ENCODE peak calls at places on chromosomes 7 and 10, in nine cellular contexts. T is lower leg skin, K is left ventricle myocardium inferior, A is retinal pigment epithelial cell, P is AG09309, C is hepatocyte, J is AG04450, O is WERI-Rb-1, B is brain microvascular endothelial cell. F is an unnamed sample.

GRCh38 chr10:117762126-117762818 is 219.7 kb downstream of the EMX2 start:
- DNase-seq in B (no peak), T (no peak), J (no peak), K (no peak), O (no peak), P (no peak), C (no peak), A (no peak), F (no peak)

GRCh38 chr7:159094919-159095915 is 49.5 kb downstream of the VIPR2 start:
- DNase-seq in P (no peak), K (no peak), B (no peak), T (peak), J (no peak), O (no peak), A (no peak), C (no peak), F (no peak)

GRCh38 chr7:128191136-128191844 is 49.8 kb upstream of the LEP start:
- DNase-seq in T (peak), P (no peak), J (no peak), B (no peak), K (no peak), A (no peak), O (no peak), C (no peak), F (no peak)

GRCh38 chr10:19783721-19784120 is 32.5 kb upstream of the PLXDC2 start:
- DNase-seq in T (no peak), A (no peak), B (no peak), K (no peak), P (no peak), J (no peak), C (no peak), O (no peak), F (no peak)

GRCh38 chr10:132382231-132382922 is 14.6 kb upstream of the PWWP2B start:
- DNase-seq in O (no peak), K (no peak), P (peak), J (no peak), A (no peak), B (no peak), C (no peak), T (peak), F (peak)

GRCh38 chr7:110941385-110941784 is 149.5 kb upstream of the LRRN3 start:
- DNase-seq in K (no peak), B (no peak), C (no peak), A (no peak), P (no peak), T (no peak), O (no peak), J (no peak), F (no peak)

GRCh38 chr10:14601872-14602725 is 172.6 kb downstream of the FAM107B start:
- DNase-seq in T (peak), O (no peak), C (peak), B (peak), J (no peak), A (no peak), P (no peak), K (no peak), F (peak)

GRCh38 chr7:7707756-7708310 is 10.6 kb downstream of the RPA3 start:
- DNase-seq in B (peak), P (no peak), J (no peak), K (no peak), C (peak), A (no peak), O (no peak), T (no peak), F (no peak)

GRCh38 chr7:64947252-64948000 is 43.4 kb downstream of the ZNF117 start:
- DNase-seq in T (peak), P (no peak), B (no peak), O (peak), A (no peak), C (peak), K (no peak), J (no peak), F (no peak)

GRCh38 chr7:37916017-37916672 is 472 bp downstream of the SFRP4 start:
- DNase-seq in J (no peak), O (peak), P (no peak), K (peak), A (no peak), C (peak), T (no peak), B (peak), F (no peak)

GRCh38 chr10:36301539-36301938 is 659.4 kb upstream of the FZD8 start:
- DNase-seq in K (no peak), A (no peak), C (no peak), T (no peak), P (no peak), O (no peak), J (no peak), B (no peak), F (no peak)

GRCh38 chr7:7175075-7175695 is 7.2 kb upstream of the C1GALT1 start:
- DNase-seq in P (no peak), A (no peak), K (no peak), C (no peak), B (no peak), O (no peak), T (no peak), J (no peak), F (peak)

GRCh38 chr10:103816431-103816830 is 38.9 kb downstream of the SH3PXD2A start:
- DNase-seq in K (no peak), B (peak), T (no peak), J (no peak), C (no peak), P (no peak), O (no peak), A (no peak), F (no peak)

GRCh38 chr7:54992876-54993490 is 25.8 kb upstream of the EGFR start:
- DNase-seq in T (no peak), B (peak), K (no peak), J (no peak), P (no peak), A (no peak), O (no peak), C (no peak), F (peak)

GRCh38 chr10:127921751-127922140 is 14.8 kb downstream of the PTPRE start:
- DNase-seq in B (no peak), O (no peak), A (no peak), J (no peak), C (no peak), P (no peak), T (peak), K (no peak), F (no peak)

GRCh38 chr10:86100581-86101061 is 266.0 kb downstream of the GRID1 start:
- DNase-seq in K (no peak), O (peak), P (no peak), J (no peak), C (peak), A (no peak), T (peak), B (no peak), F (no peak)

GRCh38 chr10:21501109-21501508 is 24.4 kb downstream of the SKIDA1 start:
- DNase-seq in A (no peak), P (no peak), B (no peak), J (no peak), T (peak), O (no peak), C (no peak), K (no peak), F (no peak)

GRCh38 chr10:21500578-21500910 is 24.9 kb downstream of the SKIDA1 start:
- DNase-seq in O (no peak), B (no peak), P (no peak), A (no peak), K (no peak), J (no peak), C (no peak), T (peak), F (no peak)

GRCh38 chr10:21502371-21502765 is 23.1 kb downstream of the SKIDA1 start:
- DNase-seq in P (no peak), T (no peak), O (no peak), J (no peak), A (no peak), K (no peak), C (no peak), B (no peak), F (no peak)

GRCh38 chr10:21503580-21503979 is 21.9 kb downstream of the SKIDA1 start:
- DNase-seq in O (no peak), K (no peak), P (no peak), C (no peak), J (no peak), A (no peak), T (no peak), B (no peak), F (no peak)

DNA sequence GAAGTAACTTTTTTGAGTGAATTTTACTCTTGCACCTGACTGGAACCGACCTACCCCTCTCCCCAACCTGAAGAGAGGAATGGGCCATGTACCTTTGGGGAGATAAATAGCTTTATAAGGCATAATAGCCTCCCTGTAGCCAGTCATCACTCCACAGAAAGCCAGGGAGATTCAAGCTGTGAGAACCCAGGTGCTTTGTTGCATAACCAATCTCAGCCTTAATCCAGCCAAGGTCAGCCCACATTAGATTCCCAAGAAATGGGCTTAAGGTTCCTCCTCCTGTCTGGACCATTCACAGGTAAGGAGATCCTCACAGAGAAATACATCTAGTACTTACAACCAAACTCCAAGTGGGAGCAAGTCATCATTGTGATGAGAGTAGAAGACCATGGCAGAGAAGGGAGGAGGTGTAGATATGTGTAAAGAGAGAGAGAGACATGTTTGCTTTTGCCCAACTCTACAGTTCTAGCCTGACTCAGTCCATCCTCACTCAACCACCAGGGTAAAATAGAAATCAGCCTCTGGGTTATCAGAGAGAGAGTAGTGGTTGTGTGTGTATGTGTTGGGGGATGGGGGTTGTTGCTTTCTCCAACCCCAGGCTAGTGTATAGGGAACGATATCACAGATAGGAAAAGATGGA is 23.6 kb downstream of the SKIDA1 start:
- DNase-seq in P (no peak), J (no peak), C (no peak), B (no peak), A (no peak), K (no peak), O (no peak), T (peak), F (no peak)
- H3K4me3 ChIP-seq in P (no peak), J (no peak), C (no peak), B (no peak), A (no peak), K (no peak), O (no peak), T (no peak), F (no peak)

GRCh38 chr10:102627446-102628293 is 16.6 kb upstream of the TRIM8 start:
- DNase-seq in J (no peak), C (peak), O (peak), K (peak), P (no peak), T (peak), A (no peak), B (peak), F (peak)

GRCh38 chr10:102627141-102627445 is 17.2 kb upstream of the TRIM8 start:
- DNase-seq in T (no peak), B (no peak), C (no peak), J (no peak), K (no peak), O (no peak), P (no peak), A (no peak), F (no peak)

GRCh38 chr10:102629661-102630614 is 14.3 kb upstream of the TRIM8 start:
- DNase-seq in C (peak), P (peak), B (peak), O (peak), J (peak), T (no peak), A (peak), K (no peak), F (peak)

GRCh38 chr10:102630663-102631062 is 13.6 kb upstream of the TRIM8 start:
- DNase-seq in C (peak), T (no peak), P (no peak), K (no peak), J (no peak), O (no peak), B (no peak), A (no peak), F (no peak)

GRCh38 chr10:102628451-102628911 is 15.8 kb upstream of the TRIM8 start:
- DNase-seq in C (peak), A (no peak), B (no peak), K (peak), J (no peak), P (no peak), O (no peak), T (no peak), F (peak)
- TF ChIP-seq CTCF in C (no peak), A (peak), B (peak), K (peak), J (peak), P (no peak), O (peak), T (no peak), F (no peak)

DNA sequence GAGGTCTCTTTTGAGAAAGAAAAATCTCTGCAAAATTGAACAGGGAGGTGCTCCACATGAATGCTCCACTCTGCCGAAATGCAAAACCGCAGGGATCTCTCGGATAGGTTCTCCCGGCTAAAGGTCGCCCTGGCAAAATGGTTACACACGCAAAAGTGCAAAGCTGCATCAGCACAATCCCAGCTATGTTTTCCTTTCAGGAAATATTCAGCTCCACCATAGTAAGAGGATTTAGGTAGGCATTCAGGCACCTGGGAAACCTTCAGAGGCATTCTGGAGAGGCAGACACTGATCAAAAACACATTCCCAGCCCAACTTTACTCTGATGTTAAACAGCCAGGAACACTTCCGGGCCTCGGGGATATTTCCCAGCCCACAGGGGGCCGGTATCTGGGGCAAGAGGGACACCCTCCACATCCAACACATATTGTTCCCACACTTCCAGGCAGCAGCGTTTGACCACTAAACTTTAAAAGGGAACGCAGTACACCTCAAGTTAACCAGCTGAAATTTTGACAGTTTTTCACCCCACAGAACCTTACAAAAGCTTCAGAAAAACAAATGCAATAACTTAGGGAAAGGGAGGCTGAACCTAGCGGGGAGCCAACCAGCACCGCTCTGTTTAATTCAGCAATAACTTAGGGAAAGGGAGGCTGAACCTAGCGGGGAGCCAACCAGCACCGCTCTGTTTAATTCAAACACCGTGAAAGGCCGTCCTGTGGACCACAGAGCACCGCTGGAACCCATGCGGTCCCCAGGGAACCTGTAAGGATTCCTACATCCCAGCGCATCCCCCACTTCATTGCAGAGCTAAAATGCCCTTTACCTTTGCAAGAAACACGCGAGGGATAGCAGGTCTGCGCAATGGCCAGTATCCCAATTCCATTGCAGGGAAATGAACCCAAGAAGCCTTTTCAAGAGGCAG is 45.9 kb downstream of the TNS3 start:
- DNase-seq in P (no peak), T (no peak), J (no peak), K (peak), O (no peak), B (no peak), A (no peak), C (no peak), F (peak)
- H3K4me3 ChIP-seq in P (peak), T (no peak), J (peak), K (peak), O (no peak), B (peak), A (peak), C (peak), F (peak)

DNA sequence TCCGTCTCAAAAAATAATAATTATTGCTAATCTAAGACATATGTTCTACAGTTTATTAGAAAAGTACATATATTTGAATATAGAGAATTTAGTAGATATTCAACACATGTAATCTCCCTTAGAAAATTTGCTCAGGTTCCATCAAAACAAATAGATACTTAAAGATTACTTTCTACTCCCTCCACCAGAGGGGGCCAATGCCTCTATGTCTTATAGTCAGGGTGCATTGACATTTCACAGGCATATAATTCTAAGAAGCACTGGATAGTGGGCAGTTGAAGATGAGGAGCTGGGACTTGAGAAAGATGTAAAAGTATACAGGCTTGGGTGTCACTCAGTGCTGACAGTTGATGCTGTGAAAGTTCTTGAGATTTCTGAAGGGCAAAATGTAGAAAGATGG is 301.6 kb upstream of the HPS1 start:
- DNase-seq in A (no peak), C (peak), J (peak), T (no peak), P (no peak), K (no peak), O (peak), B (peak), F (peak)
- TF ChIP-seq CTCF in A (peak), C (peak), J (peak), T (no peak), P (peak), K (peak), O (no peak), B (peak), F (peak)

DNA sequence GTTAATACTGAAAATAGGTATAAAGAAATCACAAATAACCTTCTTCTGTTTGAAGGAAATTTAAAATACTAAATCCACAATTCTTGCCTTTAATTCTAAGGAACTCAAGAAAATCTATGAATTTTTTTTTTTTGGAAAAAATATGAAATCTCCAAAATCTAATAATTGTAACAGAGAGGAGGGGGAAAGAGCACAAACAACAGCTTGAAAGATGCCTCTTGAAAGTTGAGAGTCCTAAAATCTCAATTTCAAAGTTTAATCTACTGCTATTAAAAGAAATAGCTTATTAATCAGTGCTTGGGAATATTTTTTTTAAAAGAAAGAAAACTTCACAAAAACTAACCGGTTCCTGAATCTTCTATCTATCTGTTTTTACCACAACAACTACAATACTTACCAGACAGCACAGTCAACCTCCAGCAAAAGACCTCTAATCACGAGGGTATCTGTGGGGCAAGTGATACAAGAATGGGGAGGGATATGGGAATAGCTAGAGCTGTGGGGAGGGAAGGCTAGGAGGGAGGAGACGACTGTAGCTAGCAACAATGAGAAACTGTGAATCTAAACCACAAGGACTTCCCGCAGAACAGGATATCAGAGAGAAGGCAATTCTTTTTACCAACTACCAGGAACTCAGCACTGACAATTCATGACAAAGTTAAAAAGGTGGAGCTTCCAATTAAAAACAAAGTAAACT is at the start of gene USP54:
- DNase-seq in A (peak), C (peak), P (no peak), T (no peak), K (no peak), B (peak), O (no peak), J (no peak), F (peak)
- H3K4me3 ChIP-seq in A (peak), C (peak), P (no peak), T (no peak), K (peak), B (no peak), O (no peak), J (no peak), F (no peak)

GRCh38 chr7:24896031-24896433 is 83.9 kb downstream of the OSBPL3 start:
- DNase-seq in J (no peak), B (no peak), T (no peak), K (no peak), C (no peak), A (no peak), P (no peak), O (no peak), F (no peak)
- TF ChIP-seq CTCF in J (no peak), B (peak), T (no peak), K (no peak), C (no peak), A (no peak), P (no peak), O (no peak), F (no peak)

F was measured in foreskin fibroblast.